ENCODE peak calls at places on chromosomes 6 and 20, in five cellular contexts. O is endothelial cell; V is mucosa of gallbladder; I is activated T-helper 2 cell treated with anti-CD3 and anti-CD28 coated beads, Interferon-gamma antibody, Interleukin-2, Interleukin-4, amounts not matched to agents 10 μg/mL and 5 μg/mL and 100 μg/mL, durations not matched to agents 14 hours and 24 hours and 36 hours; Z is cardiac fibroblast. P is an unnamed sample.

GRCh38 chr20:2114990-2115681 is 13.5 kb downstream of the STK35 start:
- DNase-seq in Z (peak; percentile 33), I (no peak), V (peak; percentile 47), O (no peak), P (peak; percentile 39)

GRCh38 chr6:137827977-137828815 is 38.9 kb upstream of the TNFAIP3 start:
- DNase-seq in Z (no peak), O (no peak), I (no peak), V (no peak), P (no peak)

GRCh38 chr20:25238319-25239037 is 9.4 kb upstream of the PYGB start:
- DNase-seq in Z (peak; percentile 78), V (no peak), I (no peak), O (no peak), P (no peak)

GRCh38 chr20:59178983-59179595 is 15.5 kb downstream of the ZNF831 start:
- DNase-seq in O (no peak), Z (no peak), V (no peak), I (no peak), P (no peak)

GRCh38 chr6:32879691-32880090 is 25.7 kb downstream of the PSMB9 start:
- DNase-seq in V (no peak), I (no peak), O (no peak), Z (no peak), P (no peak)

GRCh38 chr6:41531591-41532582 is 14.3 kb upstream of the FOXP4 start:
- DNase-seq in I (peak; percentile 45), O (no peak), V (no peak), Z (peak; percentile 55), P (no peak)

GRCh38 chr6:26142026-26142425 is 54.8 kb downstream of the HFE start:
- DNase-seq in Z (no peak), O (no peak), I (no peak), V (no peak), P (no peak)

GRCh38 chr6:34021001-34021838 is 124.7 kb downstream of the GRM4 start:
- DNase-seq in V (no peak), I (no peak), Z (no peak), O (no peak), P (no peak)

GRCh38 chr6:96223695-96224094 is 207.9 kb downstream of the FUT9 start:
- DNase-seq in V (no peak), I (no peak), O (no peak), Z (no peak), P (no peak)

GRCh38 chr6:15504581-15505350 is 158.1 kb downstream of the DTNBP1 start:
- DNase-seq in O (no peak), V (peak; percentile 70), Z (peak; percentile 98), I (no peak), P (peak; percentile 75)

GRCh38 chr20:37523012-37523391 is 2.0 kb downstream of the NNAT start:
- DNase-seq in O (no peak), V (no peak), I (no peak), Z (no peak), P (no peak)

GRCh38 chr6:136592930-136593673 is 42.9 kb upstream of the MAP7 start:
- DNase-seq in I (no peak), V (no peak), Z (peak; percentile 89), O (no peak), P (no peak)

GRCh38 chr20:41185013-41185757 is 47.8 kb downstream of the PLCG1 start:
- DNase-seq in I (no peak), V (peak; percentile 6), Z (no peak), O (peak; percentile 4), P (no peak)

GRCh38 chr6:37206674-37207073 is 36.7 kb downstream of the PIM1 start:
- DNase-seq in Z (no peak), V (no peak), I (no peak), O (no peak), P (no peak)

GRCh38 chr6:158060447-158061360 is 79.0 kb downstream of the SYNJ2 start:
- DNase-seq in V (peak; percentile 89), I (no peak), Z (peak; percentile 96), O (peak; percentile 53), P (peak; percentile 75)

GRCh38 chr20:19506021-19506420 is 252.0 kb upstream of the RIN2 start:
- DNase-seq in Z (no peak), I (no peak), O (no peak), V (no peak), P (no peak)

GRCh38 chr6:141401168-141401567 is 731.6 kb upstream of the GJE1 start:
- DNase-seq in O (no peak), Z (peak; percentile 7), I (no peak), V (no peak), P (no peak)

GRCh38 chr6:107706516-107706915 is 117.6 kb downstream of the SCML4 start:
- DNase-seq in V (no peak), O (no peak), Z (no peak), I (no peak), P (no peak)

GRCh38 chr6:35804996-35805736 is at the start of gene LHFPL5:
- DNase-seq in V (no peak), Z (no peak), I (peak; percentile 59), O (peak; percentile 85), P (no peak)

GRCh38 chr20:63758152-63758551 is 18.6 kb downstream of the SLC2A4RG start:
- DNase-seq in Z (no peak), O (no peak), V (no peak), I (no peak), P (no peak)

GRCh38 chr6:118708055-118708454 is 56.7 kb upstream of the CEP85L start:
- DNase-seq in V (no peak), O (no peak), Z (peak; percentile 79), I (no peak), P (no peak)

GRCh38 chr6:29414588-29414987 is at the start of gene OR12D1:
- DNase-seq in V (no peak), I (no peak), O (no peak), Z (peak; percentile 2), P (no peak)

GRCh38 chr20:57698191-57698866 is 11.5 kb downstream of the PMEPA1 start:
- DNase-seq in O (no peak), Z (peak; percentile 97), I (peak; percentile 31), V (peak; percentile 73), P (no peak)

GRCh38 chr6:93418448-93419303 is 683 bp downstream of the EPHA7 start:
- DNase-seq in V (peak; percentile 27), O (peak; percentile 67), I (no peak), Z (peak; percentile 30), P (no peak)

GRCh38 chr6:90820436-90820835 is 233.6 kb upstream of the MAP3K7 start:
- DNase-seq in I (no peak), Z (no peak), V (no peak), O (no peak), P (no peak)

GRCh38 chr20:815914-816606 is 17.5 kb upstream of the FAM110A start:
- DNase-seq in V (peak; percentile 59), Z (peak; percentile 63), O (peak; percentile 67), I (peak; percentile 47), P (peak; percentile 71)

GRCh38 chr20:15039088-15039762 is 701.8 kb upstream of the FLRT3 start:
- DNase-seq in I (no peak), O (no peak), V (no peak), Z (no peak), P (no peak)

GRCh38 chr6:56753801-56754200 is 111.1 kb upstream of the DST start:
- DNase-seq in I (no peak), O (no peak), V (no peak), Z (no peak), P (no peak)

GRCh38 chr6:165055231-165055630 is 254.2 kb downstream of the C6orf118 start:
- DNase-seq in I (no peak), V (no peak), O (no peak), Z (no peak), P (no peak)

GRCh38 chr6:21886601-21887091 is 293.1 kb downstream of the SOX4 start:
- DNase-seq in I (no peak), V (no peak), O (no peak), Z (peak; percentile 50), P (no peak)

GRCh38 chr6:115838763-115839401 is 221.8 kb downstream of the FRK start:
- DNase-seq in Z (peak; percentile 36), V (no peak), I (no peak), O (peak; percentile 47), P (peak; percentile 66)

GRCh38 chr6:154579046-154579823 is 68.8 kb upstream of the CNKSR3 start:
- DNase-seq in O (no peak), V (no peak), I (no peak), Z (peak; percentile 5), P (no peak)

GRCh38 chr6:143952947-143953346 is 55.1 kb downstream of the PLAGL1 start:
- DNase-seq in I (no peak), O (no peak), Z (no peak), V (no peak), P (no peak)

GRCh38 chr20:48419173-48419572 is 408.6 kb downstream of the PREX1 start:
- DNase-seq in Z (no peak), I (no peak), O (no peak), V (no peak), P (no peak)

GRCh38 chr6:111129003-111129402 is 41.7 kb downstream of the SLC16A10 start:
- DNase-seq in Z (no peak), V (no peak), O (no peak), I (no peak), P (peak; percentile 59)

GRCh38 chr6:56226946-56227879 is 20.2 kb downstream of the COL21A1 start:
- DNase-seq in I (no peak), Z (peak; percentile 84), V (no peak), O (no peak), P (no peak)

GRCh38 chr6:6596929-6597328 is 8.4 kb downstream of the LY86 start:
- DNase-seq in Z (no peak), I (no peak), V (no peak), O (no peak), P (no peak)

GRCh38 chr6:72649032-72649984 is 27.4 kb downstream of the KCNQ5 start:
- DNase-seq in I (no peak), O (no peak), Z (peak; percentile 92), V (no peak), P (no peak)

GRCh38 chr20:47362361-47363219 is 6.1 kb upstream of the ZMYND8 start:
- DNase-seq in I (no peak), V (no peak), Z (no peak), O (no peak), P (no peak)

GRCh38 chr20:60219984-60220540 is 261.8 kb downstream of the CDH26 start:
- DNase-seq in O (no peak), V (no peak), Z (no peak), I (no peak), P (no peak)